ENCODE peak calls at places on chromosomes 3 and 15, in seven cellular contexts. E, G, P, D, I, M and R are unnamed samples.

GRCh38 chr15:62711691-62712454 is 330.7 kb upstream of the TPM1 start:
- DNase-seq in M (no peak), E (no peak), P (peak), I (no peak), G (peak), D (no peak), R (no peak)

GRCh38 chr15:91021516-91022074 is 799 bp downstream of the VPS33B start:
- DNase-seq in E (no peak), I (no peak), M (no peak), D (no peak), P (peak), G (peak), R (no peak)

GRCh38 chr3:150165396-150166094 is 194.8 kb upstream of the PFN2 start:
- DNase-seq in E (no peak), P (no peak), G (no peak), I (no peak), D (no peak), M (no peak), R (peak)

GRCh38 chr3:17021614-17022013 is 136.9 kb downstream of the PLCL2 start:
- DNase-seq in D (no peak), E (no peak), G (no peak), I (no peak), P (no peak), M (no peak), R (no peak)

GRCh38 chr3:108106449-108106848 is 15.6 kb upstream of the CD47 start:
- DNase-seq in M (no peak), P (no peak), E (no peak), I (no peak), G (no peak), D (no peak), R (no peak)

GRCh38 chr3:29331830-29332637 is 51.2 kb downstream of the RBMS3 start:
- DNase-seq in G (no peak), M (no peak), P (no peak), E (no peak), D (no peak), I (no peak), R (peak)

GRCh38 chr3:50533346-50533745 is 29.9 kb upstream of the CACNA2D2 start:
- DNase-seq in I (no peak), G (no peak), D (no peak), P (no peak), M (no peak), E (no peak), R (no peak)

GRCh38 chr15:51333571-51333970 is 4.8 kb downstream of the CYP19A1 start:
- DNase-seq in I (no peak), M (no peak), E (no peak), D (no peak), G (no peak), P (no peak), R (no peak)

GRCh38 chr3:117104792-117105191 is 395.2 kb downstream of the TUSC7 start:
- DNase-seq in I (no peak), P (peak), E (no peak), G (no peak), M (peak), D (no peak), R (peak)

GRCh38 chr3:78077178-78077577 is 1037.3 kb downstream of the ROBO2 start:
- DNase-seq in G (no peak), P (no peak), I (no peak), D (no peak), M (no peak), E (no peak), R (no peak)

GRCh38 chr3:122975163-122975923 is 52.2 kb downstream of the SEMA5B start:
- DNase-seq in P (peak), M (peak), I (peak), E (no peak), G (peak), D (no peak), R (peak)

GRCh38 chr15:31296304-31297220 is 30.1 kb upstream of the KLF13 start:
- DNase-seq in D (no peak), G (no peak), E (no peak), P (no peak), I (no peak), M (peak), R (no peak)

GRCh38 chr3:66797916-66798560 is 200.1 kb upstream of the KBTBD8 start:
- DNase-seq in G (peak), D (peak), E (peak), P (peak), I (no peak), M (peak), R (peak)

GRCh38 chr3:135694142-135694541 is 271.4 kb upstream of the PPP2R3A start:
- DNase-seq in P (no peak), G (no peak), M (peak), E (no peak), D (no peak), I (no peak), R (peak)

GRCh38 chr3:124993462-124993861 is 58.9 kb upstream of the MUC13 start:
- DNase-seq in I (no peak), E (no peak), P (no peak), G (no peak), D (no peak), M (no peak), R (no peak)

GRCh38 chr15:44015555-44015954 is 179.5 kb downstream of the FRMD5 start:
- DNase-seq in G (no peak), D (no peak), E (no peak), P (no peak), I (no peak), M (no peak), R (no peak)

GRCh38 chr15:42077680-42078079 is 16.7 kb downstream of the PLA2G4D start:
- DNase-seq in E (no peak), G (no peak), D (no peak), I (no peak), M (no peak), P (no peak), R (peak)

GRCh38 chr3:32837366-32837765 is 19.6 kb downstream of the TRIM71 start:
- DNase-seq in E (no peak), P (no peak), M (no peak), G (no peak), I (no peak), D (no peak), R (no peak)

GRCh38 chr3:3734881-3735280 is 64.3 kb upstream of the LRRN1 start:
- DNase-seq in D (no peak), P (no peak), I (no peak), E (no peak), M (no peak), G (no peak), R (no peak)

GRCh38 chr15:73972984-73973682 is 19.0 kb downstream of the STOML1 start:
- DNase-seq in E (peak), D (peak), G (peak), M (peak), I (peak), P (peak), R (peak)

GRCh38 chr3:75985432-75985831 is 200.1 kb upstream of the ZNF717 start:
- DNase-seq in E (no peak), P (no peak), D (no peak), I (no peak), M (no peak), G (peak), R (no peak)

GRCh38 chr15:39837454-39837853 is 54.8 kb upstream of the FSIP1 start:
- DNase-seq in G (no peak), E (no peak), I (no peak), P (no peak), D (no peak), M (no peak), R (no peak)

GRCh38 chr3:60444898-60445297 is 806.4 kb downstream of the FHIT start:
- DNase-seq in I (peak), E (no peak), D (no peak), P (no peak), M (no peak), G (no peak), R (no peak)

GRCh38 chr3:72548992-72549391 is 299.3 kb downstream of the SHQ1 start:
- DNase-seq in E (no peak), D (no peak), I (no peak), M (no peak), G (no peak), P (no peak), R (no peak)

GRCh38 chr3:194780706-194781105 is 95.0 kb downstream of the FAM43A start:
- DNase-seq in G (no peak), D (no peak), I (no peak), P (no peak), M (no peak), E (no peak), R (no peak)

GRCh38 chr3:58066842-58067241 is 58.6 kb downstream of the FLNB start:
- DNase-seq in M (no peak), E (no peak), G (no peak), D (no peak), P (peak), I (no peak), R (no peak)

GRCh38 chr3:129490273-129490675 is 38.2 kb upstream of the RHO start:
- DNase-seq in M (peak), P (peak), E (peak), G (peak), I (peak), D (peak), R (peak)

GRCh38 chr3:45940004-45940780 is 3.1 kb upstream of the CXCR6 start:
- DNase-seq in P (no peak), M (no peak), D (no peak), G (no peak), I (peak), E (no peak), R (peak)

GRCh38 chr15:52408823-52409222 is 113.2 kb upstream of the MYO5C start:
- DNase-seq in D (no peak), G (no peak), P (peak), M (no peak), I (peak), E (no peak), R (no peak)

GRCh38 chr15:56737791-56738190 is 4.5 kb upstream of the ZNF280D start:
- DNase-seq in P (no peak), M (no peak), D (no peak), G (peak), E (no peak), I (no peak), R (no peak)

GRCh38 chr15:99433026-99433756 is 132.6 kb upstream of the MEF2A start:
- DNase-seq in D (no peak), E (no peak), I (no peak), M (no peak), G (no peak), P (no peak), R (no peak)

GRCh38 chr3:138338816-138339215 is 9.2 kb upstream of the NME9 start:
- DNase-seq in D (no peak), P (no peak), I (no peak), M (no peak), E (no peak), G (no peak), R (no peak)

GRCh38 chr3:172216843-172217404 is 177.5 kb downstream of the FNDC3B start:
- DNase-seq in P (no peak), D (no peak), I (no peak), M (no peak), G (no peak), E (no peak), R (no peak)

GRCh38 chr15:79562538-79563298 is 130.6 kb downstream of the MINAR1 start:
- DNase-seq in D (no peak), E (no peak), M (no peak), P (no peak), I (no peak), G (no peak), R (no peak)

GRCh38 chr3:56314842-56315241 is 153.4 kb downstream of the ERC2 start:
- DNase-seq in I (peak), P (no peak), G (peak), E (no peak), D (no peak), M (peak), R (peak)

GRCh38 chr3:31804251-31805051 is 176.6 kb downstream of the OSBPL10 start:
- DNase-seq in M (no peak), D (no peak), P (no peak), E (no peak), G (peak), I (no peak), R (peak)

GRCh38 chr3:141231923-141232861 is 567 bp downstream of the PXYLP1 start:
- DNase-seq in D (peak), M (peak), G (peak), I (peak), P (no peak), E (peak), R (peak)

GRCh38 chr3:115108614-115109013 is 38.5 kb downstream of the ZBTB20 start:
- DNase-seq in D (no peak), P (no peak), E (no peak), G (no peak), M (no peak), I (no peak), R (no peak)

GRCh38 chr3:5013021-5013906 is 34.0 kb downstream of the BHLHE40 start:
- DNase-seq in P (peak), G (peak), E (no peak), D (no peak), I (peak), M (peak), R (peak)

GRCh38 chr15:90006217-90007088 is 5.3 kb downstream of the ZNF710 start:
- DNase-seq in E (no peak), D (no peak), G (no peak), M (no peak), P (no peak), I (no peak), R (no peak)

DNA sequence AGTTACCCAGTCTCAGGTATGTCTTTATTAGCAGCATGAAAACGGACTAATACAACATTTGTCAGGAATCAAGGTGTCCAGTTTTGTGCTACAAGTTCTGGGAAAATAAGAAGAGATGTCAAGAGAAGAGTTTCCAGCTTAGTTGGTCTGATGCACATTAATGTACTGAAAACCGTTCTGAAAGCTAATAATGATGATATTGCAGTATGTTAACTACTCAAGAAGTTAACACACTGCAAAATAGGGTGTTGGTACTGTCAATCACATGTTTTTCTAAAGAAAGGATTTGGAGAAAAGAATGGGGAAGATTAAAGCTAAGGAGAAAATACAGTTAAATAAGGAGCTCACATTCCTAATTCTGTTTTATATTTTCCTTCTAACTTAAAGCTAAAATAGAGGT is 67.7 kb downstream of the ATP8B4 start:
- DNase-seq in P (no peak), I (no peak), D (no peak), E (no peak), M (no peak), G (no peak), R (no peak)
- H4K8ac ChIP-seq in P (peak), I (no peak), D (no peak), E (no peak), M (no peak), G (no peak), R (no peak)

GRCh38 chr15:29922191-29922590 is 99.9 kb upstream of the TJP1 start:
- DNase-seq in G (no peak), P (no peak), E (no peak), D (no peak), M (no peak), I (no peak), R (no peak)
- H4K8ac ChIP-seq in G (no peak), P (no peak), E (no peak), D (no peak), M (no peak), I (no peak), R (no peak)

GRCh38 chr3:88307666-88308065 is 157.9 kb downstream of the C3orf38 start:
- DNase-seq in D (peak), E (peak), I (no peak), G (no peak), P (no peak), M (peak), R (peak)

DNA sequence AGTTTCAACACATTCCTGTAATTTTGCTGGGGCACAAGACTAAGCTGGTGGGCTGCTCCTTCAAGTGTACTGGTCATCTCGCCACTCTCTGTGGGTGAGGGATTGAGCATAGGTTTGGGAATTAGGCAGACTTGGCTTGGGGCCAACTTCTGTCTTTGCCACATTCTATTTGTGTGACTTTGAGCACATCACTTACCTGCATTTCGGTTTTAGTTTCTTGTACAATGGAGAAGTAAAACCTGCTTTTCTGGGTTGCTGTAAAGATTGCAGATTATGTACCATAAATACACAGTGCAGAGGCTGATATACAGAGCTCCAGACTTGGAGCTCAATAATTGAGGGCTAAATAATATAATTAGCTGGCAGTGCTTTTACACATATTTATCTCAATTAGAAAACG is 162.1 kb downstream of the C3orf38 start:
- DNase-seq in E (no peak), P (no peak), I (no peak), D (no peak), M (no peak), G (no peak), R (no peak)
- H4K8ac ChIP-seq in E (no peak), P (no peak), I (no peak), D (no peak), M (no peak), G (no peak), R (no peak)

GRCh38 chr15:77653832-77654480 is 21.2 kb upstream of the LINGO1 start:
- DNase-seq in I (no peak), P (no peak), D (no peak), G (no peak), M (no peak), E (no peak), R (no peak)
- H4K8ac ChIP-seq in I (no peak), P (no peak), D (no peak), G (no peak), M (no peak), E (no peak), R (no peak)

GRCh38 chr3:170863768-170864167 is 6.2 kb downstream of the RPL22L1 start:
- DNase-seq in M (no peak), P (no peak), E (no peak), D (no peak), G (no peak), I (peak), R (no peak)

GRCh38 chr3:170862618-170863374 is 7.2 kb downstream of the RPL22L1 start:
- DNase-seq in D (no peak), E (no peak), M (no peak), G (no peak), I (peak), P (peak), R (peak)

DNA sequence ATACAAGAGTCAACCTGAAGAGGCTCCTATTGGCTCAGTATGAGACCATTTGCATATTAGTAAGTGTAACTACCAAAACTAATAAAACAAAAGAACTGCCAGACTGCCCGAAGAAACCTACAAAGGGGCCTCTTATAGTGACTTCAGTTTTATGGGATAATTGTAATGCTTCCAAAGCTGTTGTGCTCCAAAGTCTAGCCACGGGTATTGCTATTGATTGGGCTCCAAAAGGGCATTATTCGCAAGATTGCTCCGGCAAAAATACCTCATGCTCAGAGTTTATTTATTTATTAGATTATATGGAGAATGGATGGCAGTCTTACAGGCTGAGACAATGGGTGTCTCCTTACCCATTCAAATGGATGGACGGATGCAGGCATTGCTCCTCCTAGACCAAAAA is 11.4 kb downstream of the RPL22L1 start:
- DNase-seq in M (no peak), D (no peak), E (no peak), G (no peak), P (no peak), I (no peak), R (no peak)
- H4K8ac ChIP-seq in M (no peak), D (no peak), E (no peak), G (no peak), P (no peak), I (no peak), R (no peak)